ENCODE peak calls at places on chromosomes 2 and 18, in ten cellular contexts. Q is AG04450; J is cardiac muscle cell; U is CD8-positive, alpha-beta memory T cell; K is small intestine; V is hepatocyte; G is GM23248; S is lower lobe of right lung; B is A549; A is SJSA1. D is an unnamed sample.
A peak's percentile ranks its signal among the peaks of the same experiment; 100 is the strongest.

GRCh38 chr18:37107748-37108522 is 279.0 kb downstream of the KIAA1328 start:
- DNase-seq in B (no peak), V (no peak), U (no peak), A (no peak), Q (no peak), K (no peak), J (no peak), G (no peak), S (no peak), D (no peak)

GRCh38 chr2:18267501-18267900 is 293.0 kb downstream of the RDH14 start:
- DNase-seq in K (no peak), Q (no peak), V (no peak), B (no peak), J (no peak), U (no peak), G (peak; percentile 39), S (no peak), A (no peak), D (no peak)

GRCh38 chr2:180933332-180933731 is 47.1 kb upstream of the UBE2E3 start:
- DNase-seq in V (no peak), B (no peak), U (no peak), K (no peak), Q (no peak), G (no peak), S (no peak), J (no peak), A (no peak), D (no peak)

GRCh38 chr2:27638023-27638637 is 9.3 kb downstream of the GPN1 start:
- DNase-seq in S (no peak), Q (peak; percentile 45), J (no peak), V (no peak), G (peak; percentile 95), U (no peak), B (no peak), A (no peak), K (peak; percentile 2), D (peak; percentile 97)

GRCh38 chr2:61443342-61444041 is 27.4 kb downstream of the USP34 start:
- DNase-seq in V (peak; percentile 44), K (peak; percentile 96), J (no peak), Q (no peak), B (no peak), G (no peak), U (no peak), A (no peak), S (no peak), D (no peak)

GRCh38 chr2:48356701-48357322 is 173.1 kb upstream of the STON1 start:
- DNase-seq in G (no peak), J (no peak), S (no peak), U (no peak), A (no peak), Q (peak; percentile 8), V (peak; percentile 37), K (peak; percentile 33), B (no peak), D (no peak)

GRCh38 chr2:185608799-185609198 is 129.8 kb upstream of the FSIP2 start:
- DNase-seq in J (no peak), B (no peak), V (peak; percentile 13), K (peak; percentile 1), S (no peak), G (peak; percentile 30), A (no peak), Q (no peak), U (no peak), D (no peak)

GRCh38 chr2:17757321-17757720 is 3.4 kb downstream of the GEN1 start:
- DNase-seq in B (no peak), G (peak; percentile 59), K (peak; percentile 85), S (no peak), V (peak; percentile 19), Q (no peak), U (no peak), A (peak; percentile 27), J (no peak), D (no peak)

GRCh38 chr2:62181836-62182235 is 14.1 kb upstream of the B3GNT2 start:
- DNase-seq in K (no peak), Q (no peak), V (no peak), A (no peak), J (no peak), B (no peak), S (no peak), U (no peak), G (no peak), D (no peak)

GRCh38 chr2:101710690-101711318 is 13.3 kb downstream of the MAP4K4 start:
- DNase-seq in G (peak; percentile 61), A (no peak), J (no peak), U (no peak), V (no peak), B (no peak), K (peak; percentile 58), Q (no peak), S (no peak), D (no peak)

GRCh38 chr18:49411928-49412327 is 48.5 kb downstream of the DYM start:
- DNase-seq in S (no peak), U (no peak), Q (no peak), B (no peak), J (no peak), V (no peak), K (no peak), A (no peak), G (no peak), D (no peak)

DNA sequence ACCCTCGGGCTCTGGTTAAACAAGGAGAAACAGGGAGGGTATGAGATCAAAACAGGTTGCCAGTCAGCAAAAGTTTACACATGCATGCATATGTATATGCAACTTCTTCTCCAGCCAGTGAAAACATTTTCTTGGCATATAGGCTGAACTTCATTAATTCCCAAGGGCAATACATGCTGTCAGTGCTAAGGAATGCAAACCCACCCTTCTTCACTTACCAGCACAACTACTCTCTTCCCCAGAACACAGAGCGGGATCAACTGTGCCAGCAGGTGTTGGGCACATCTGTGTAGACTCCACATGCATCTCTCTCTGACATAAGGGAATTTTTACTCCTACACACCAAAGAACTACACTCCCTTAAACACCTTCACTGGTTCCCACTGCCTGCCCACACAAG is 175.9 kb downstream of the GFPT1 start:
- DNase-seq in Q (no peak), V (no peak), U (no peak), S (no peak), G (no peak), K (no peak), A (no peak), B (no peak), J (no peak), D (no peak)
- H3K27ac ChIP-seq in Q (no peak overlapping the region), V (no peak overlapping the region), U (no peak overlapping the region), S (no peak overlapping the region), G (no peak overlapping the region), K (no peak overlapping the region), A (no peak overlapping the region), B (no peak overlapping the region), J (no peak overlapping the region), D (no peak overlapping the region)

GRCh38 chr2:15447381-15447780 is 113.8 kb downstream of the NBAS start:
- DNase-seq in U (no peak), J (no peak), G (no peak), B (no peak), K (no peak), S (no peak), A (no peak), Q (no peak), V (no peak), D (no peak)
- H3K27ac ChIP-seq in U (no peak overlapping the region), J (no peak overlapping the region), G (no peak overlapping the region), B (no peak overlapping the region), K (no peak overlapping the region), S (no peak overlapping the region), A (no peak overlapping the region), Q (no peak overlapping the region), V (no peak overlapping the region), D (no peak overlapping the region)

GRCh38 chr2:54107455-54107764 is 8.0 kb upstream of the ACYP2 start:
- DNase-seq in U (no peak), J (no peak), G (no peak), B (no peak), A (no peak), V (no peak), S (no peak), K (no peak), Q (no peak), D (no peak)

GRCh38 chr2:54109848-54110247 is 5.6 kb upstream of the ACYP2 start:
- DNase-seq in V (no peak), U (no peak), Q (no peak), K (no peak), G (no peak), A (no peak), B (no peak), J (no peak), S (no peak), D (no peak)

GRCh38 chr2:54103454-54104314 is 11.7 kb upstream of the ACYP2 start:
- DNase-seq in A (peak; percentile 31), G (peak; percentile 83), J (peak; percentile 43), V (peak; percentile 70), Q (no peak), U (no peak), B (peak; percentile 71), S (no peak), K (peak; percentile 55), D (peak; percentile 53)

GRCh38 chr2:54107903-54108615 is 7.4 kb upstream of the ACYP2 start:
- DNase-seq in S (no peak), Q (no peak), A (no peak), U (no peak), V (no peak), J (no peak), G (no peak), B (no peak), K (no peak), D (no peak)

DNA sequence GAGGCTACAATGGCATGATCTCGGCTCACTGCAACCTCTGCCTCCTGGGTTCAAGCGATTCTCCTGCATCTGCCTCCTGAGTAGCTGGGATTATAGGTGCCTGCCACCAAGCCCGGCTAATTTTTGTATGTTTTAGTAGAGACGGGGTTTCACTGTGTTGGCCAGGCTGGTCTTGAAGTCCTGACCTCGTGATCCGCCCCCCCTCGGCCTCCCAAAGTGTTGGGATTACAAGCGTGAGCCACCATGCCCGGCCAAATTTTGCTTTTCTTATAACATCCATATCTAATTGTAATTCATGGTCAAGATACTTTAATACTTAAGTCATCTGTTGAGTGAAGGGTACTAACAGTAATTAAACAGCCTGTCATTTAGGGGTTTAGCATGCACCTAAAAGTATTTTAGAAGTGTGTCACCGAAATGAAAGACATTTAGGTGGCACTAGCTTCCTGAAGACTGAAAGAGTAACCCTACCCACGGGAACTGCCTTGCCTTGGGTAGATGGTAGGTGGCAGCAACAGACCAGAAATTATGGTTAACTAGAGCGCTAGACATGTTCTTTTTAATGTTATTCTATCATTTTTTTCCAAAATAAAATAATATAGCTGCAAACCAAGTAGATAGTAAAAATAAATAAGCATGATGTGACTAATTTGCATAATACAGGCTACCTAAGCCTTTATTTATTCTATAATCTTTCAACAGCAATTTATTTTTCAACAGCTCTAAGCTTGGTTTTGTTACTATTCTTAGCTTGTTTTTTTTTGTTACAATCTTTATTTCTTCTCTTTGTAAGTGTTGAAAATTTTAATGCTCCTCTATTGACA is 8.6 kb upstream of the ACYP2 start:
- DNase-seq in U (no peak), S (no peak), K (peak; percentile 50), B (peak; percentile 51), V (peak; percentile 73), A (peak; percentile 41), Q (no peak), J (peak; percentile 50), G (peak; percentile 80), D (no peak)
- H3K27ac ChIP-seq in U (no peak overlapping the region), S (no peak overlapping the region), K (no peak overlapping the region), B (peak overlapping the region; percentile 22), V (no peak overlapping the region), A (no peak overlapping the region), Q (no peak overlapping the region), J (no peak overlapping the region), G (no peak overlapping the region), D (no peak overlapping the region)

DNA sequence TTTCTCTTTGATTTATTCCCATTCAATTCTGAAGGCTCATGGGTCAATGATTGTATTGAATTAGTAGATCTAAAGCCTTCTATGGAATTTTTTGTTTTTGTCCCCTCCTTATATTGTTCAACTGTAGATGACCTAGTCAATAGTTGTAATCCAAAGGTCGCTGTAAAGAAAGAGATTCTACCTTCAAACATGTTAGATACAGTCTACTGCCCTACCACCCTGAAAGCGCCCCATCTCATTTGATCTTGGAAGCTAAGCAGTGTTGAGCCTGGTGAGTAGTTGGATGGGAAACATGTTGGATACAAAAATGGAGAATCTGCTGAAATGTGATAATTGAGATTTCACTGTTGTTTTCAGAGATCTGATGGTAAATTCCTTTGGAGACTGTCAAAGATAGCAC is 63.0 kb downstream of the PPP1R1C start:
- DNase-seq in B (no peak), V (no peak), Q (no peak), A (no peak), U (no peak), K (no peak), S (no peak), J (no peak), G (no peak), D (no peak)
- H3K27ac ChIP-seq in B (no peak overlapping the region), V (no peak overlapping the region), Q (no peak overlapping the region), A (no peak overlapping the region), U (no peak overlapping the region), K (no peak overlapping the region), S (no peak overlapping the region), J (no peak overlapping the region), G (no peak overlapping the region), D (no peak overlapping the region)